ENCODE peak calls at places on chromosome 5, in six cellular contexts. S, J, W, I, T and C are unnamed samples.

GRCh38 chr5:440413-441180 is 2.4 kb upstream of the EXOC3 start:
- DNase-seq in S (no peak), J (no peak), W (no peak), I (no peak), T (no peak), C (no peak)

GRCh38 chr5:73867344-73868335 is 241.6 kb downstream of the ARHGEF28 start:
- DNase-seq in S (no peak), J (no peak), W (peak; percentile 46), I (no peak), T (no peak), C (peak; percentile 11)

GRCh38 chr5:95530441-95530840 is 24.3 kb downstream of the SKIC3 start:
- DNase-seq in S (no peak), J (no peak), W (peak; percentile 82), I (no peak), T (no peak), C (no peak)

GRCh38 chr5:432201-432927 is 10.6 kb upstream of the EXOC3 start:
- DNase-seq in S (no peak), J (peak; percentile 4), W (no peak), I (no peak), T (no peak), C (no peak)

GRCh38 chr5:90888511-90889324 is 330.1 kb downstream of the ADGRV1 start:
- DNase-seq in S (no peak), J (no peak), W (peak; percentile 50), I (no peak), T (no peak), C (peak; percentile 77)

GRCh38 chr5:14332038-14332631 is 189.0 kb downstream of the TRIO start:
- DNase-seq in S (no peak), J (no peak), W (no peak), I (no peak), T (no peak), C (no peak)

GRCh38 chr5:54669285-54669684 is 151.7 kb downstream of the SNX18 start:
- DNase-seq in S (no peak), J (no peak), W (peak; percentile 70), I (no peak), T (no peak), C (no peak)

GRCh38 chr5:170503970-170504525 is at the start of gene KCNIP1:
- DNase-seq in S (no peak), J (no peak), W (no peak), I (no peak), T (no peak), C (no peak)

GRCh38 chr5:82799346-82800077 is 277.7 kb downstream of the TMEM167A start:
- DNase-seq in S (no peak), J (no peak), W (no peak), I (no peak), T (no peak), C (no peak)

GRCh38 chr5:90379652-90380051 is 29.9 kb downstream of the CETN3 start:
- DNase-seq in S (no peak), J (no peak), W (no peak), I (no peak), T (no peak), C (no peak)

GRCh38 chr5:143031781-143032724 is 261.9 kb downstream of the ARHGAP26 start:
- DNase-seq in S (no peak), J (peak; percentile 87), W (no peak), I (no peak), T (no peak), C (no peak)

GRCh38 chr5:83353231-83353630 is 118.3 kb upstream of the VCAN start:
- DNase-seq in S (no peak), J (no peak), W (no peak), I (no peak), T (no peak), C (no peak)

GRCh38 chr5:179268399-179268952 is 76.8 kb downstream of the ADAMTS2 start:
- DNase-seq in S (no peak), J (no peak), W (no peak), I (no peak), T (no peak), C (no peak)
- H3K4me3 ChIP-seq in S (no peak overlapping the region), J (no peak overlapping the region), W (no peak overlapping the region), I (no peak overlapping the region), T (no peak overlapping the region), C (no peak overlapping the region)

DNA sequence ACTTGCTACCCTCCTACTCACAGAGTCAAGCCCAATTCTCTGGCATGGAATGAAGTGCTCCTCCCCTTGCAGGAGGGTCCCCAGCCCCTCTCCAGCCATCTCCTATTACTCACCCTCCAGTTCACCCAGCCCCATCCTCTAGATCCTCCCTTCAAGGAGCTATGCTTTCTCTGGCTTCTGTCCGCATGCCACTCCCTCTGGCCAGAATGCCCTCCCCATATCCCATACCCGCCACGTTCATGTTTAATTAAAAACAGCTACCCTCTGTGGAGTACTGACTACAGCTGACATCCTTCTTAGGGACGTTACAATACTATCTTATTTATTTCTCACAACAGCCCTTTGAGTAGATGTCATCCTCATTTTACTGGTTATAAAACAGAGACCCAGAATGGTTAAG is 3.0 kb downstream of the F2R start:
- DNase-seq in S (no peak), J (no peak), W (no peak), I (no peak), T (no peak), C (no peak)
- H3K4me3 ChIP-seq in S (no peak overlapping the region), J (no peak overlapping the region), W (peak overlapping the region; percentile 79), I (no peak overlapping the region), T (no peak overlapping the region), C (peak overlapping the region; percentile 97)

GRCh38 chr5:133509742-133510079 is 102.6 kb downstream of the FSTL4 start:
- DNase-seq in S (no peak), J (no peak), W (no peak), I (no peak), T (no peak), C (no peak)

GRCh38 chr5:133514456-133514855 is 97.9 kb downstream of the FSTL4 start:
- DNase-seq in S (no peak), J (no peak), W (no peak), I (no peak), T (no peak), C (no peak)

GRCh38 chr5:133511653-133512235 is 100.6 kb downstream of the FSTL4 start:
- DNase-seq in S (no peak), J (no peak), W (no peak), I (no peak), T (no peak), C (no peak)

GRCh38 chr5:133510634-133511262 is 101.6 kb downstream of the FSTL4 start:
- DNase-seq in S (no peak), J (no peak), W (no peak), I (no peak), T (no peak), C (no peak)

DNA sequence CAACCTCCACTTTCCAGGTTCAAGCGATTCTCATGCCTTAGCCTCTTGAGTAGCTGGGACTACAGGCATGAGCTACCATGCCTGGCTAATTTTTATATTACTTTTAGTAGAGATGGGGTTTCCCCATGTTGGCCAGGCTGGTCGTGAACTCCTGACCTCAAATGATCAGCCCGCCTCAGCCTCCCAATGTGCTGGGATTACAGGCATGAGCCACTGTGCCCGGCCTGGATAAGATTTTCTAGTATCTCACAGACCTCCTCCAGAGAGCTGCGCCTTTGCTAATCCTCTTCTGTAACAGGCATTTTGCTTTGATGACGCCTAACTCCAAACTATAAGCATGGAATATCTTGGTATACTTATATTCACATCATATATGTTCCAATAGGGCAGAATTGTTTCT is 99.4 kb downstream of the FSTL4 start:
- DNase-seq in S (no peak), J (peak; percentile 68), W (no peak), I (no peak), T (no peak), C (no peak)
- H3K4me3 ChIP-seq in S (no peak overlapping the region), J (no peak overlapping the region), W (no peak overlapping the region), I (no peak overlapping the region), T (no peak overlapping the region), C (no peak overlapping the region)

GRCh38 chr5:148828461-148829247 is 2.2 kb downstream of the ADRB2 start:
- DNase-seq in S (no peak), J (no peak), W (no peak), I (no peak), T (no peak), C (no peak)
- H3K4me3 ChIP-seq in S (no peak overlapping the region), J (no peak overlapping the region), W (no peak overlapping the region), I (peak overlapping the region; percentile 78), T (peak overlapping the region; percentile 2), C (no peak overlapping the region)

GRCh38 chr5:76952795-76953536 is at the start of gene CRHBP:
- DNase-seq in S (no peak), J (no peak), W (no peak), I (no peak), T (no peak), C (no peak)
- H3K4me3 ChIP-seq in S (no peak within 1 kb of the TSS), J (peak within 1 kb of the TSS; percentile 31), W (peak within 1 kb of the TSS; percentile 24), I (no peak within 1 kb of the TSS), T (no peak within 1 kb of the TSS), C (peak within 1 kb of the TSS; percentile 55)

DNA sequence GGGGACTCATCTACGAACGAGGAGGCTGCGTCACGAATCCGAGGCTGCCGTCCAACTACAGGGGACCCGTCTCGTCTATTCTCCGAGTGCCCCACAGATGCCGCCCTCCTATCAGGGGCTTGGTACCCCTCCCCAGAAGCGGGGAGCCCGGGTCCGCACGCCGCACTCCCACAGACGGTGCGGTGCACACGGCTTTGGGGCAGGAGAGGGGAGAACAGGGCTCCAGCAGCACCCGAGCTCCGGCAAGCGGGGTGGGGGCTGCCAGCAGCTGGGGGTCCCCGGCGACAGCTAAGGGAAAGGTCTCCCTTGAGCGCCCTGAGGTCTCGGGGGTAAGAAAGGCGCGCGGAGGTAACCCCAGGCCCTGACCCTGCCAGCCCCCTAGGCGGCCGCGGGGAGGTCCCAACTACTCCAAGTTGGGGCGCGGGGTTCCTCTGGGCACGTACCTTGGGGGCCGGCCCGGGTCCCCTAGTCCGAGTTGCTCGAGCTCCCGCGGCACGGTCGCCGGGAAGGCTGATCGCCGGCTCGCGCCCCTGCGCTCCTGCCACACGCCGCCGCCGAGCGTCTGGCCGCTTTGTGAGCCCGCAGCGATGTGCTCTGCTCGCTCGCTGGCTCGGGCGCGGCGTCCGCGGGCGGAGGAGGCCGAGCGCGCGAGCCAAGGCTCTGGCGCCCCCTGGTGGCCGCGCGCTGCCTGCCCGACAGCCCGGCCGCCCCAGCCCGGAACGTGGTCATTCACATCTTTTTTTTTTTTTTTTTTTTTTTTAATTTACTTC is at the start of gene SPOCK1:
- DNase-seq in S (peak; percentile 21), J (peak; percentile 68), W (peak; percentile 81), I (peak; percentile 27), T (peak; percentile 46), C (peak; percentile 52)
- H3K4me3 ChIP-seq in S (no peak within 1 kb of the TSS), J (peak within 1 kb of the TSS; percentile 51), W (peak within 1 kb of the TSS; percentile 73), I (no peak within 1 kb of the TSS), T (peak within 1 kb of the TSS; percentile 31), C (peak within 1 kb of the TSS; percentile 78)